ENCODE peak calls at places on chromosomes 13 and 19, in five cellular contexts. T is progenitor cell of endocrine pancreas, U is epithelial cell of esophagus, H is Peyer's patch, X is neural progenitor cell. W is an unnamed sample.

GRCh38 chr19:35555301-35556005 is 8.0 kb downstream of the ATP4A start:
- DNase-seq in T (no peak), X (peak), H (no peak), U (no peak), W (no peak)

GRCh38 chr13:113901231-113901630 is 37.4 kb upstream of the GAS6 start:
- DNase-seq in T (no peak), X (no peak), U (no peak), H (no peak), W (no peak)

GRCh38 chr13:73697166-73697565 is 437.0 kb downstream of the KLF12 start:
- DNase-seq in T (no peak), X (no peak), H (no peak), U (no peak), W (no peak)

GRCh38 chr13:50635504-50635903 is 208.0 kb downstream of the DLEU7 start:
- DNase-seq in U (peak), H (peak), T (no peak), X (no peak), W (peak)

GRCh38 chr19:17671906-17672305 is 16.2 kb downstream of the UNC13A start:
- DNase-seq in X (peak), U (peak), T (no peak), H (no peak), W (no peak)

GRCh38 chr19:29506619-29506911 is 19.2 kb upstream of the VSTM2B start:
- DNase-seq in X (no peak), T (no peak), H (no peak), U (no peak), W (no peak)

GRCh38 chr13:109516196-109516595 is 270.2 kb downstream of the IRS2 start:
- DNase-seq in H (no peak), U (no peak), T (no peak), X (no peak), W (no peak)

GRCh38 chr19:29233591-29233990 is 20.6 kb upstream of the UQCRFS1 start:
- DNase-seq in U (no peak), H (no peak), T (no peak), X (no peak), W (no peak)

GRCh38 chr13:33106656-33107402 is 90.6 kb downstream of the KL start:
- DNase-seq in T (no peak), X (no peak), H (no peak), U (no peak), W (no peak)

GRCh38 chr19:33821871-33822270 is 25.2 kb downstream of the KCTD15 start:
- DNase-seq in X (no peak), U (peak), T (no peak), H (no peak), W (no peak)

GRCh38 chr19:43439183-43440063 is 24.7 kb downstream of the TEX101 start:
- DNase-seq in T (no peak), H (peak), U (peak), X (no peak), W (no peak)

GRCh38 chr19:17376935-17377600 is at the start of gene PLVAP:
- DNase-seq in H (no peak), T (no peak), X (no peak), U (no peak), W (no peak)

GRCh38 chr13:113146750-113147149 is 11.7 kb upstream of the PROZ start:
- DNase-seq in H (peak), U (no peak), X (no peak), T (no peak), W (no peak)

GRCh38 chr19:27858981-27859581 is 1353.9 kb downstream of the UQCRFS1 start:
- DNase-seq in H (no peak), T (no peak), U (no peak), X (no peak), W (no peak)

GRCh38 chr13:109704771-109705628 is 81.4 kb downstream of the IRS2 start:
- DNase-seq in U (peak), X (no peak), H (peak), T (no peak), W (peak)

GRCh38 chr13:44068737-44069136 is 189.0 kb downstream of the LACC1 start:
- DNase-seq in X (no peak), U (peak), H (no peak), T (no peak), W (no peak)

GRCh38 chr19:53853707-53854106 is 14.0 kb upstream of the MYADM start:
- DNase-seq in T (no peak), H (no peak), U (no peak), X (no peak), W (no peak)

GRCh38 chr19:35404879-35405622 is 34.2 kb downstream of the GPR42 start:
- DNase-seq in U (peak), H (peak), T (no peak), X (peak), W (peak)

GRCh38 chr13:113618455-113618854 is 33.9 kb downstream of the TFDP1 start:
- DNase-seq in H (no peak), X (no peak), U (no peak), T (no peak), W (no peak)

GRCh38 chr19:15181394-15181793 is 19.4 kb downstream of the NOTCH3 start:
- DNase-seq in U (no peak), X (no peak), T (no peak), H (no peak), W (no peak)

GRCh38 chr19:34452671-34453253 is 24.6 kb downstream of the UBA2 start:
- DNase-seq in X (no peak), T (no peak), U (no peak), H (no peak), W (no peak)

GRCh38 chr13:57630661-57631606 is 610 bp upstream of the PCDH17 start:
- DNase-seq in X (peak), H (no peak), U (peak), T (no peak), W (no peak)

GRCh38 chr13:92573467-92574057 is 653.0 kb upstream of the GPC6 start:
- DNase-seq in U (peak), X (peak), H (no peak), T (no peak), W (no peak)